ENCODE peak calls at places on chromosomes 11 and 22, in six cellular contexts. One of them, this sample, is unnamed.

GRCh38 chr11:58958500-58958899 is 19.2 kb downstream of the GLYATL1 start:
- DNase-seq in OCI-LY7: peak
- DNase-seq in lower leg skin: no peak
- DNase-seq in cardiac fibroblast: peak
- DNase-seq in fibroblast of lung: no peak
- DNase-seq in endothelial cell of umbilical vein: peak
- DNase-seq in this sample: no peak

GRCh38 chr11:20388096-20389055 is 860 bp downstream of the PRMT3 start:
- DNase-seq in OCI-LY7: peak
- DNase-seq in lower leg skin: no peak
- DNase-seq in cardiac fibroblast: peak
- DNase-seq in fibroblast of lung: no peak
- DNase-seq in endothelial cell of umbilical vein: no peak
- DNase-seq in this sample: no peak

GRCh38 chr11:116716617-116717016 is 56.2 kb downstream of the BUD13 start:
- DNase-seq in OCI-LY7: no peak
- DNase-seq in lower leg skin: no peak
- DNase-seq in cardiac fibroblast: no peak
- DNase-seq in fibroblast of lung: no peak
- DNase-seq in endothelial cell of umbilical vein: no peak
- DNase-seq in this sample: no peak

GRCh38 chr22:39244073-39244495 is 698 bp downstream of the PDGFB start:
- DNase-seq in OCI-LY7: no peak
- DNase-seq in lower leg skin: no peak
- DNase-seq in cardiac fibroblast: no peak
- DNase-seq in fibroblast of lung: no peak
- DNase-seq in endothelial cell of umbilical vein: no peak
- DNase-seq in this sample: no peak

GRCh38 chr11:8959546-8960166 is 4.6 kb downstream of the TMEM9B start:
- DNase-seq in OCI-LY7: peak
- DNase-seq in lower leg skin: no peak
- DNase-seq in cardiac fibroblast: peak
- DNase-seq in fibroblast of lung: peak
- DNase-seq in endothelial cell of umbilical vein: peak
- DNase-seq in this sample: peak

GRCh38 chr11:96341237-96342130 is 1.5 kb downstream of the MAML2 start:
- DNase-seq in OCI-LY7: peak
- DNase-seq in lower leg skin: peak
- DNase-seq in cardiac fibroblast: peak
- DNase-seq in fibroblast of lung: peak
- DNase-seq in endothelial cell of umbilical vein: peak
- DNase-seq in this sample: no peak

GRCh38 chr11:111460752-111461305 is 51.4 kb downstream of the BTG4 start:
- DNase-seq in OCI-LY7: no peak
- DNase-seq in lower leg skin: no peak
- DNase-seq in cardiac fibroblast: no peak
- DNase-seq in fibroblast of lung: peak
- DNase-seq in endothelial cell of umbilical vein: no peak
- DNase-seq in this sample: no peak

GRCh38 chr11:112004389-112004788 is 20.8 kb upstream of the DLAT start:
- DNase-seq in OCI-LY7: peak
- DNase-seq in lower leg skin: no peak
- DNase-seq in cardiac fibroblast: no peak
- DNase-seq in fibroblast of lung: no peak
- DNase-seq in endothelial cell of umbilical vein: no peak
- DNase-seq in this sample: peak

GRCh38 chr11:68946416-68947090 is 34.2 kb downstream of the MRGPRD start:
- DNase-seq in OCI-LY7: no peak
- DNase-seq in lower leg skin: no peak
- DNase-seq in cardiac fibroblast: peak
- DNase-seq in fibroblast of lung: peak
- DNase-seq in endothelial cell of umbilical vein: peak
- DNase-seq in this sample: peak

GRCh38 chr11:81579339-81579738 is 1154.3 kb downstream of the FAM181B start:
- DNase-seq in OCI-LY7: no peak
- DNase-seq in lower leg skin: no peak
- DNase-seq in cardiac fibroblast: no peak
- DNase-seq in fibroblast of lung: no peak
- DNase-seq in endothelial cell of umbilical vein: no peak
- DNase-seq in this sample: no peak
- TF ChIP-seq CTCF in OCI-LY7: no peak
- TF ChIP-seq CTCF in lower leg skin: no peak
- TF ChIP-seq CTCF in cardiac fibroblast: no peak
- TF ChIP-seq CTCF in fibroblast of lung: no peak
- TF ChIP-seq CTCF in endothelial cell of umbilical vein: no peak
- TF ChIP-seq CTCF in this sample: no peak

GRCh38 chr11:978781-979180 is 53.1 kb downstream of the AP2A2 start:
- DNase-seq in OCI-LY7: no peak
- DNase-seq in lower leg skin: no peak
- DNase-seq in cardiac fibroblast: no peak
- DNase-seq in fibroblast of lung: no peak
- DNase-seq in endothelial cell of umbilical vein: no peak
- DNase-seq in this sample: no peak

GRCh38 chr11:978073-978720 is 52.5 kb downstream of the AP2A2 start:
- DNase-seq in OCI-LY7: no peak
- DNase-seq in lower leg skin: no peak
- DNase-seq in cardiac fibroblast: no peak
- DNase-seq in fibroblast of lung: no peak
- DNase-seq in endothelial cell of umbilical vein: no peak
- DNase-seq in this sample: no peak

GRCh38 chr11:984576-984975 is 51.9 kb downstream of the MUC6 start:
- DNase-seq in OCI-LY7: no peak
- DNase-seq in lower leg skin: no peak
- DNase-seq in cardiac fibroblast: no peak
- DNase-seq in fibroblast of lung: no peak
- DNase-seq in endothelial cell of umbilical vein: no peak
- DNase-seq in this sample: no peak

GRCh38 chr11:981764-982163 is 54.8 kb downstream of the MUC6 start:
- DNase-seq in OCI-LY7: no peak
- DNase-seq in lower leg skin: no peak
- DNase-seq in cardiac fibroblast: no peak
- DNase-seq in fibroblast of lung: no peak
- DNase-seq in endothelial cell of umbilical vein: no peak
- DNase-seq in this sample: no peak

GRCh38 chr11:980438-981365 is 55.0 kb downstream of the AP2A2 start:
- DNase-seq in OCI-LY7: no peak
- DNase-seq in lower leg skin: no peak
- DNase-seq in cardiac fibroblast: peak
- DNase-seq in fibroblast of lung: peak
- DNase-seq in endothelial cell of umbilical vein: no peak
- DNase-seq in this sample: no peak
- TF ChIP-seq CTCF in OCI-LY7: no peak
- TF ChIP-seq CTCF in lower leg skin: no peak
- TF ChIP-seq CTCF in cardiac fibroblast: no peak
- TF ChIP-seq CTCF in fibroblast of lung: no peak
- TF ChIP-seq CTCF in endothelial cell of umbilical vein: no peak
- TF ChIP-seq CTCF in this sample: no peak

GRCh38 chr11:3971756-3972404 is 116.4 kb downstream of the STIM1 start:
- DNase-seq in OCI-LY7: no peak
- DNase-seq in lower leg skin: no peak
- DNase-seq in cardiac fibroblast: peak
- DNase-seq in fibroblast of lung: peak
- DNase-seq in endothelial cell of umbilical vein: no peak
- DNase-seq in this sample: no peak
- TF ChIP-seq CTCF in OCI-LY7: peak
- TF ChIP-seq CTCF in lower leg skin: no peak
- TF ChIP-seq CTCF in cardiac fibroblast: peak
- TF ChIP-seq CTCF in fibroblast of lung: peak
- TF ChIP-seq CTCF in endothelial cell of umbilical vein: no peak
- TF ChIP-seq CTCF in this sample: peak

GRCh38 chr11:84719935-84720577 is 907.1 kb downstream of the DLG2 start:
- DNase-seq in OCI-LY7: no peak
- DNase-seq in lower leg skin: no peak
- DNase-seq in cardiac fibroblast: no peak
- DNase-seq in fibroblast of lung: no peak
- DNase-seq in endothelial cell of umbilical vein: no peak
- DNase-seq in this sample: no peak
- TF ChIP-seq CTCF in OCI-LY7: no peak
- TF ChIP-seq CTCF in lower leg skin: no peak
- TF ChIP-seq CTCF in cardiac fibroblast: no peak
- TF ChIP-seq CTCF in fibroblast of lung: no peak
- TF ChIP-seq CTCF in endothelial cell of umbilical vein: no peak
- TF ChIP-seq CTCF in this sample: no peak

GRCh38 chr11:125921042-125921441 is 16.7 kb downstream of the DDX25 start:
- DNase-seq in OCI-LY7: no peak
- DNase-seq in lower leg skin: no peak
- DNase-seq in cardiac fibroblast: no peak
- DNase-seq in fibroblast of lung: no peak
- DNase-seq in endothelial cell of umbilical vein: no peak
- DNase-seq in this sample: no peak
- TF ChIP-seq CTCF in OCI-LY7: no peak
- TF ChIP-seq CTCF in lower leg skin: no peak
- TF ChIP-seq CTCF in cardiac fibroblast: no peak
- TF ChIP-seq CTCF in fibroblast of lung: no peak
- TF ChIP-seq CTCF in endothelial cell of umbilical vein: no peak
- TF ChIP-seq CTCF in this sample: no peak

DNA sequence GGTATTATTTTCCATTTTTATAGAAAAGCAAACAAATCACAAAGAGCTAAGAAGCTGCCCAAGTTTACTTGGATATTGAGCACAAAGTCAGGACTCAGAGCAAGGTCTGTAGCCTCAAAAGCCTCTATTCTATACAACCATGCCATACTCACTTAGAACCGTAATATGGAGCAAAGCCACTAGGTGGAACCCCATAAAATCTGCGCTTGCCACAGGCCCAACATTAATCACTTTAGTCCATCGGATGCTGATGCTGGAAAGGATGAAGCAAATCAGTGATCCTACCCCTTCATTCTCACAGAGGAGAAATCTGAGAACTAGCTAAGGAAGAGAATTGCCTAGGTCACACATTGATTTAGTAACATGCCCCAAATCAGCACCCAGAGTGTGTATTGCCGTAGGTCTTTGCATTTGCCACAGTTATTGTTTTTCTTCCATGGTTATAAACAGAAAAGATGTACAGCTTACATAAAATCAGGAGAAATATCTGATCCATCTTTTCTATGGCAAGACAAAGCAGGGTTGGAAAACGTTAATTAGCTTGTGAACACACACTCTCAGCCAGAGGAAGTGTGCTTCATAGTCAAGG is 56.7 kb upstream of the RAB38 start:
- DNase-seq in OCI-LY7: peak
- DNase-seq in lower leg skin: no peak
- DNase-seq in cardiac fibroblast: peak
- DNase-seq in fibroblast of lung: peak
- DNase-seq in endothelial cell of umbilical vein: peak
- DNase-seq in this sample: peak
- TF ChIP-seq CTCF in OCI-LY7: peak
- TF ChIP-seq CTCF in lower leg skin: no peak
- TF ChIP-seq CTCF in cardiac fibroblast: peak
- TF ChIP-seq CTCF in fibroblast of lung: peak
- TF ChIP-seq CTCF in endothelial cell of umbilical vein: peak
- TF ChIP-seq CTCF in this sample: peak

GRCh38 chr11:121422675-121423074 is 29.4 kb upstream of the SORL1 start:
- DNase-seq in OCI-LY7: peak
- DNase-seq in lower leg skin: no peak
- DNase-seq in cardiac fibroblast: no peak
- DNase-seq in fibroblast of lung: no peak
- DNase-seq in endothelial cell of umbilical vein: no peak
- DNase-seq in this sample: no peak

GRCh38 chr11:121431820-121432526 is 20.1 kb upstream of the SORL1 start:
- DNase-seq in OCI-LY7: peak
- DNase-seq in lower leg skin: no peak
- DNase-seq in cardiac fibroblast: no peak
- DNase-seq in fibroblast of lung: no peak
- DNase-seq in endothelial cell of umbilical vein: no peak
- DNase-seq in this sample: no peak

GRCh38 chr11:121425818-121426217 is 26.3 kb upstream of the SORL1 start:
- DNase-seq in OCI-LY7: no peak
- DNase-seq in lower leg skin: no peak
- DNase-seq in cardiac fibroblast: no peak
- DNase-seq in fibroblast of lung: no peak
- DNase-seq in endothelial cell of umbilical vein: no peak
- DNase-seq in this sample: no peak

GRCh38 chr11:121429556-121429955 is 22.6 kb upstream of the SORL1 start:
- DNase-seq in OCI-LY7: peak
- DNase-seq in lower leg skin: no peak
- DNase-seq in cardiac fibroblast: no peak
- DNase-seq in fibroblast of lung: no peak
- DNase-seq in endothelial cell of umbilical vein: no peak
- DNase-seq in this sample: no peak

GRCh38 chr11:121426476-121427454 is 25.3 kb upstream of the SORL1 start:
- DNase-seq in OCI-LY7: peak
- DNase-seq in lower leg skin: no peak
- DNase-seq in cardiac fibroblast: no peak
- DNase-seq in fibroblast of lung: no peak
- DNase-seq in endothelial cell of umbilical vein: no peak
- DNase-seq in this sample: no peak
- TF ChIP-seq CTCF in OCI-LY7: peak
- TF ChIP-seq CTCF in lower leg skin: no peak
- TF ChIP-seq CTCF in cardiac fibroblast: no peak
- TF ChIP-seq CTCF in fibroblast of lung: no peak
- TF ChIP-seq CTCF in endothelial cell of umbilical vein: no peak
- TF ChIP-seq CTCF in this sample: no peak

This sample was measured in brain microvascular endothelial cell.